ENCODE peak calls at places on chromosome 18, in six cellular contexts. One of them, this sample, is unnamed.

GRCh38 chr18:58186258-58186948 is 142.4 kb downstream of the NEDD4L start:
- DNase-seq in SK-MEL-5: peak
- DNase-seq in AG10803: peak
- DNase-seq in M059J: peak
- DNase-seq in activated CD4-positive, alpha-beta T cell treated with anti-CD3 and anti-CD28 coated beads, Interleukin-2, amount 50 U/mL, for 1 hour: no peak
- DNase-seq in T-helper 2 cell treated with Interferon-gamma antibody and Interleukin-4, amounts not matched to agents 5 μg/mL and 100 μg/mL, for 36 hours: no peak
- DNase-seq in this sample: peak

GRCh38 chr18:46793565-46793964 is 36.7 kb upstream of the ST8SIA5 start:
- DNase-seq in SK-MEL-5: peak
- DNase-seq in AG10803: no peak
- DNase-seq in M059J: no peak
- DNase-seq in activated CD4-positive, alpha-beta T cell treated with anti-CD3 and anti-CD28 coated beads, Interleukin-2, amount 50 U/mL, for 1 hour: no peak
- DNase-seq in T-helper 2 cell treated with Interferon-gamma antibody and Interleukin-4, amounts not matched to agents 5 μg/mL and 100 μg/mL, for 36 hours: no peak
- DNase-seq in this sample: no peak

GRCh38 chr18:26686532-26686931 is 138.2 kb upstream of the KCTD1 start:
- DNase-seq in SK-MEL-5: no peak
- DNase-seq in AG10803: no peak
- DNase-seq in M059J: no peak
- DNase-seq in activated CD4-positive, alpha-beta T cell treated with anti-CD3 and anti-CD28 coated beads, Interleukin-2, amount 50 U/mL, for 1 hour: no peak
- DNase-seq in T-helper 2 cell treated with Interferon-gamma antibody and Interleukin-4, amounts not matched to agents 5 μg/mL and 100 μg/mL, for 36 hours: no peak
- DNase-seq in this sample: no peak

GRCh38 chr18:34837769-34838194 is 127.7 kb downstream of the DTNA start:
- DNase-seq in SK-MEL-5: no peak
- DNase-seq in AG10803: peak
- DNase-seq in M059J: no peak
- DNase-seq in activated CD4-positive, alpha-beta T cell treated with anti-CD3 and anti-CD28 coated beads, Interleukin-2, amount 50 U/mL, for 1 hour: no peak
- DNase-seq in T-helper 2 cell treated with Interferon-gamma antibody and Interleukin-4, amounts not matched to agents 5 μg/mL and 100 μg/mL, for 36 hours: no peak
- DNase-seq in this sample: no peak

GRCh38 chr18:55575066-55575465 is 12.9 kb downstream of the TCF4 start:
- DNase-seq in SK-MEL-5: no peak
- DNase-seq in AG10803: no peak
- DNase-seq in M059J: no peak
- DNase-seq in activated CD4-positive, alpha-beta T cell treated with anti-CD3 and anti-CD28 coated beads, Interleukin-2, amount 50 U/mL, for 1 hour: no peak
- DNase-seq in T-helper 2 cell treated with Interferon-gamma antibody and Interleukin-4, amounts not matched to agents 5 μg/mL and 100 μg/mL, for 36 hours: no peak
- DNase-seq in this sample: no peak

GRCh38 chr18:28457784-28458183 is 280.9 kb upstream of the CDH2 start:
- DNase-seq in SK-MEL-5: no peak
- DNase-seq in AG10803: no peak
- DNase-seq in M059J: no peak
- DNase-seq in activated CD4-positive, alpha-beta T cell treated with anti-CD3 and anti-CD28 coated beads, Interleukin-2, amount 50 U/mL, for 1 hour: no peak
- DNase-seq in T-helper 2 cell treated with Interferon-gamma antibody and Interleukin-4, amounts not matched to agents 5 μg/mL and 100 μg/mL, for 36 hours: no peak
- DNase-seq in this sample: no peak

GRCh38 chr18:10440874-10441273 is 13.6 kb upstream of the APCDD1 start:
- DNase-seq in SK-MEL-5: no peak
- DNase-seq in AG10803: peak
- DNase-seq in M059J: no peak
- DNase-seq in activated CD4-positive, alpha-beta T cell treated with anti-CD3 and anti-CD28 coated beads, Interleukin-2, amount 50 U/mL, for 1 hour: no peak
- DNase-seq in T-helper 2 cell treated with Interferon-gamma antibody and Interleukin-4, amounts not matched to agents 5 μg/mL and 100 μg/mL, for 36 hours: no peak
- DNase-seq in this sample: no peak

GRCh38 chr18:61127714-61128485 is 205.3 kb upstream of the CDH20 start:
- DNase-seq in SK-MEL-5: peak
- DNase-seq in AG10803: no peak
- DNase-seq in M059J: no peak
- DNase-seq in activated CD4-positive, alpha-beta T cell treated with anti-CD3 and anti-CD28 coated beads, Interleukin-2, amount 50 U/mL, for 1 hour: no peak
- DNase-seq in T-helper 2 cell treated with Interferon-gamma antibody and Interleukin-4, amounts not matched to agents 5 μg/mL and 100 μg/mL, for 36 hours: no peak
- DNase-seq in this sample: no peak

GRCh38 chr18:33854827-33855139 is 276.8 kb downstream of the ASXL3 start:
- DNase-seq in SK-MEL-5: no peak
- DNase-seq in AG10803: no peak
- DNase-seq in M059J: no peak
- DNase-seq in activated CD4-positive, alpha-beta T cell treated with anti-CD3 and anti-CD28 coated beads, Interleukin-2, amount 50 U/mL, for 1 hour: no peak
- DNase-seq in T-helper 2 cell treated with Interferon-gamma antibody and Interleukin-4, amounts not matched to agents 5 μg/mL and 100 μg/mL, for 36 hours: no peak
- DNase-seq in this sample: no peak